ENCODE peak calls at places on chromosomes 16 and 17, in ten cellular contexts. One of them, this sample, is unnamed.

GRCh38 chr17:49952912-49953497 is 16.0 kb upstream of the DLX4 start:
- DNase-seq in endodermal cell: no peak
- DNase-seq in lower leg skin: no peak
- DNase-seq in tibial artery: no peak
- DNase-seq in GM18507: no peak
- DNase-seq in stimulated activated naive CD4-positive, alpha-beta T cell treated with Interleukin-2 at 50 U/mL for 16 hours: no peak
- DNase-seq in HuH-7.5: no peak
- DNase-seq in thoracic aorta: no peak
- DNase-seq in A549: no peak
- DNase-seq in kidney epithelial cell: no peak
- DNase-seq in this sample: no peak

GRCh38 chr17:76793775-76794174 is 55.9 kb downstream of the MFSD11 start:
- DNase-seq in tibial artery: no peak
- DNase-seq in A549: peak; percentile 80
- DNase-seq in HuH-7.5: peak; percentile 28
- DNase-seq in GM18507: no peak
- DNase-seq in kidney epithelial cell: no peak
- DNase-seq in thoracic aorta: no peak
- DNase-seq in lower leg skin: no peak
- DNase-seq in stimulated activated naive CD4-positive, alpha-beta T cell treated with Interleukin-2 at 50 U/mL for 16 hours: no peak
- DNase-seq in endodermal cell: peak; percentile 80
- DNase-seq in this sample: peak; percentile 82

GRCh38 chr17:35799942-35800341 is 4.5 kb upstream of the MMP28 start:
- DNase-seq in HuH-7.5: no peak
- DNase-seq in endodermal cell: no peak
- DNase-seq in stimulated activated naive CD4-positive, alpha-beta T cell treated with Interleukin-2 at 50 U/mL for 16 hours: no peak
- DNase-seq in lower leg skin: no peak
- DNase-seq in GM18507: no peak
- DNase-seq in kidney epithelial cell: no peak
- DNase-seq in tibial artery: peak; percentile 90
- DNase-seq in A549: peak; percentile 50
- DNase-seq in thoracic aorta: no peak
- DNase-seq in this sample: no peak

GRCh38 chr17:3729881-3730280 is 6.2 kb downstream of the HASPIN start:
- DNase-seq in kidney epithelial cell: no peak
- DNase-seq in tibial artery: no peak
- DNase-seq in thoracic aorta: no peak
- DNase-seq in lower leg skin: no peak
- DNase-seq in GM18507: no peak
- DNase-seq in endodermal cell: no peak
- DNase-seq in stimulated activated naive CD4-positive, alpha-beta T cell treated with Interleukin-2 at 50 U/mL for 16 hours: no peak
- DNase-seq in A549: no peak
- DNase-seq in HuH-7.5: no peak
- DNase-seq in this sample: no peak

GRCh38 chr17:21076242-21076641 is 33.4 kb upstream of the USP22 start:
- DNase-seq in tibial artery: no peak
- DNase-seq in A549: no peak
- DNase-seq in GM18507: no peak
- DNase-seq in endodermal cell: no peak
- DNase-seq in stimulated activated naive CD4-positive, alpha-beta T cell treated with Interleukin-2 at 50 U/mL for 16 hours: no peak
- DNase-seq in thoracic aorta: no peak
- DNase-seq in HuH-7.5: no peak
- DNase-seq in kidney epithelial cell: no peak
- DNase-seq in lower leg skin: no peak
- DNase-seq in this sample: no peak

GRCh38 chr17:64153565-64153964 is 23.6 kb upstream of the ERN1 start:
- DNase-seq in thoracic aorta: no peak
- DNase-seq in endodermal cell: peak; percentile 13
- DNase-seq in kidney epithelial cell: no peak
- DNase-seq in GM18507: no peak
- DNase-seq in A549: no peak
- DNase-seq in HuH-7.5: no peak
- DNase-seq in lower leg skin: no peak
- DNase-seq in stimulated activated naive CD4-positive, alpha-beta T cell treated with Interleukin-2 at 50 U/mL for 16 hours: no peak
- DNase-seq in tibial artery: no peak
- DNase-seq in this sample: no peak

GRCh38 chr16:86389566-86390328 is 120.6 kb upstream of the FOXF1 start:
- DNase-seq in thoracic aorta: no peak
- DNase-seq in kidney epithelial cell: no peak
- DNase-seq in A549: no peak
- DNase-seq in endodermal cell: no peak
- DNase-seq in HuH-7.5: no peak
- DNase-seq in stimulated activated naive CD4-positive, alpha-beta T cell treated with Interleukin-2 at 50 U/mL for 16 hours: no peak
- DNase-seq in lower leg skin: no peak
- DNase-seq in GM18507: no peak
- DNase-seq in tibial artery: no peak
- DNase-seq in this sample: no peak

GRCh38 chr16:68255712-68256111 is 8.6 kb upstream of the SLC7A6 start:
- DNase-seq in thoracic aorta: no peak
- DNase-seq in kidney epithelial cell: no peak
- DNase-seq in tibial artery: no peak
- DNase-seq in A549: no peak
- DNase-seq in lower leg skin: no peak
- DNase-seq in HuH-7.5: no peak
- DNase-seq in GM18507: no peak
- DNase-seq in stimulated activated naive CD4-positive, alpha-beta T cell treated with Interleukin-2 at 50 U/mL for 16 hours: no peak
- DNase-seq in endodermal cell: no peak
- DNase-seq in this sample: no peak

GRCh38 chr16:87025681-87026080 is 291.5 kb downstream of the C16orf95 start:
- DNase-seq in HuH-7.5: no peak
- DNase-seq in GM18507: no peak
- DNase-seq in tibial artery: no peak
- DNase-seq in stimulated activated naive CD4-positive, alpha-beta T cell treated with Interleukin-2 at 50 U/mL for 16 hours: no peak
- DNase-seq in endodermal cell: no peak
- DNase-seq in lower leg skin: no peak
- DNase-seq in thoracic aorta: no peak
- DNase-seq in kidney epithelial cell: no peak
- DNase-seq in A549: no peak
- DNase-seq in this sample: no peak

GRCh38 chr17:57597531-57598453 is 147.3 kb downstream of the CCDC182 start:
- DNase-seq in stimulated activated naive CD4-positive, alpha-beta T cell treated with Interleukin-2 at 50 U/mL for 16 hours: no peak
- DNase-seq in kidney epithelial cell: no peak
- DNase-seq in thoracic aorta: no peak
- DNase-seq in lower leg skin: peak; percentile 45
- DNase-seq in endodermal cell: peak; percentile 95
- DNase-seq in A549: peak; percentile 82
- DNase-seq in tibial artery: no peak
- DNase-seq in HuH-7.5: peak; percentile 82
- DNase-seq in GM18507: no peak
- DNase-seq in this sample: peak; percentile 59

GRCh38 chr17:79633154-79633553 is 22.3 kb upstream of the RBFOX3 start:
- DNase-seq in kidney epithelial cell: no peak
- DNase-seq in tibial artery: peak; percentile 60
- DNase-seq in stimulated activated naive CD4-positive, alpha-beta T cell treated with Interleukin-2 at 50 U/mL for 16 hours: no peak
- DNase-seq in GM18507: no peak
- DNase-seq in thoracic aorta: no peak
- DNase-seq in HuH-7.5: no peak
- DNase-seq in endodermal cell: peak; percentile 38
- DNase-seq in lower leg skin: no peak
- DNase-seq in A549: no peak
- DNase-seq in this sample: no peak

GRCh38 chr16:49700222-49700927 is 155.5 kb downstream of the ZNF423 start:
- DNase-seq in HuH-7.5: no peak
- DNase-seq in A549: no peak
- DNase-seq in GM18507: no peak
- DNase-seq in stimulated activated naive CD4-positive, alpha-beta T cell treated with Interleukin-2 at 50 U/mL for 16 hours: no peak
- DNase-seq in kidney epithelial cell: no peak
- DNase-seq in lower leg skin: peak; percentile 41
- DNase-seq in tibial artery: peak; percentile 77
- DNase-seq in endodermal cell: peak; percentile 79
- DNase-seq in thoracic aorta: no peak
- DNase-seq in this sample: no peak

GRCh38 chr16:72895951-72896350 is 152.0 kb downstream of the ZFHX3 start:
- DNase-seq in HuH-7.5: no peak
- DNase-seq in lower leg skin: no peak
- DNase-seq in GM18507: no peak
- DNase-seq in thoracic aorta: no peak
- DNase-seq in A549: no peak
- DNase-seq in tibial artery: peak; percentile 68
- DNase-seq in stimulated activated naive CD4-positive, alpha-beta T cell treated with Interleukin-2 at 50 U/mL for 16 hours: no peak
- DNase-seq in endodermal cell: no peak
- DNase-seq in kidney epithelial cell: no peak
- DNase-seq in this sample: no peak

GRCh38 chr17:78313735-78314648 is 45.9 kb downstream of the SOCS3 start:
- DNase-seq in kidney epithelial cell: no peak
- DNase-seq in tibial artery: peak; percentile 85
- DNase-seq in endodermal cell: peak; percentile 98
- DNase-seq in thoracic aorta: no peak
- DNase-seq in HuH-7.5: peak; percentile 87
- DNase-seq in GM18507: no peak
- DNase-seq in stimulated activated naive CD4-positive, alpha-beta T cell treated with Interleukin-2 at 50 U/mL for 16 hours: peak; percentile 49
- DNase-seq in A549: peak; percentile 95
- DNase-seq in lower leg skin: no peak
- DNase-seq in this sample: peak; percentile 70

GRCh38 chr17:46772013-46772878 is 46.2 kb downstream of the WNT3 start:
- DNase-seq in thoracic aorta: no peak
- DNase-seq in GM18507: no peak
- DNase-seq in HuH-7.5: peak; percentile 63
- DNase-seq in A549: peak; percentile 67
- DNase-seq in endodermal cell: peak; percentile 97
- DNase-seq in lower leg skin: no peak
- DNase-seq in stimulated activated naive CD4-positive, alpha-beta T cell treated with Interleukin-2 at 50 U/mL for 16 hours: peak; percentile 10
- DNase-seq in tibial artery: peak; percentile 60
- DNase-seq in kidney epithelial cell: no peak
- DNase-seq in this sample: no peak

GRCh38 chr17:80465316-80465974 is 11.0 kb downstream of the NPTX1 start:
- DNase-seq in lower leg skin: no peak
- DNase-seq in GM18507: no peak
- DNase-seq in endodermal cell: no peak
- DNase-seq in thoracic aorta: no peak
- DNase-seq in tibial artery: no peak
- DNase-seq in HuH-7.5: no peak
- DNase-seq in kidney epithelial cell: no peak
- DNase-seq in A549: no peak
- DNase-seq in stimulated activated naive CD4-positive, alpha-beta T cell treated with Interleukin-2 at 50 U/mL for 16 hours: no peak
- DNase-seq in this sample: no peak

GRCh38 chr16:4682616-4683254 is 10.6 kb upstream of the NUDT16L1 start:
- DNase-seq in endodermal cell: peak; percentile 93
- DNase-seq in tibial artery: no peak
- DNase-seq in lower leg skin: no peak
- DNase-seq in GM18507: no peak
- DNase-seq in stimulated activated naive CD4-positive, alpha-beta T cell treated with Interleukin-2 at 50 U/mL for 16 hours: no peak
- DNase-seq in A549: peak; percentile 50
- DNase-seq in thoracic aorta: no peak
- DNase-seq in HuH-7.5: peak; percentile 47
- DNase-seq in kidney epithelial cell: no peak
- DNase-seq in this sample: no peak

GRCh38 chr17:61366715-61367413 is 32.8 kb upstream of the TBX2 start:
- DNase-seq in lower leg skin: no peak
- DNase-seq in kidney epithelial cell: no peak
- DNase-seq in HuH-7.5: no peak
- DNase-seq in A549: no peak
- DNase-seq in stimulated activated naive CD4-positive, alpha-beta T cell treated with Interleukin-2 at 50 U/mL for 16 hours: no peak
- DNase-seq in endodermal cell: peak; percentile 90
- DNase-seq in GM18507: no peak
- DNase-seq in thoracic aorta: no peak
- DNase-seq in tibial artery: no peak
- DNase-seq in this sample: no peak

GRCh38 chr16:65975049-65975708 is 391.3 kb upstream of the CDH5 start:
- DNase-seq in GM18507: no peak
- DNase-seq in stimulated activated naive CD4-positive, alpha-beta T cell treated with Interleukin-2 at 50 U/mL for 16 hours: no peak
- DNase-seq in HuH-7.5: no peak
- DNase-seq in endodermal cell: peak; percentile 65
- DNase-seq in thoracic aorta: no peak
- DNase-seq in A549: peak; percentile 66
- DNase-seq in lower leg skin: no peak
- DNase-seq in kidney epithelial cell: peak; percentile 49
- DNase-seq in tibial artery: no peak
- DNase-seq in this sample: peak; percentile 53

GRCh38 chr16:31880322-31880979 is 6.8 kb downstream of the ZNF267 start:
- DNase-seq in tibial artery: no peak
- DNase-seq in endodermal cell: no peak
- DNase-seq in lower leg skin: no peak
- DNase-seq in A549: no peak
- DNase-seq in HuH-7.5: no peak
- DNase-seq in GM18507: no peak
- DNase-seq in thoracic aorta: no peak
- DNase-seq in stimulated activated naive CD4-positive, alpha-beta T cell treated with Interleukin-2 at 50 U/mL for 16 hours: peak; percentile 37
- DNase-seq in kidney epithelial cell: no peak
- DNase-seq in this sample: no peak

GRCh38 chr17:33487187-33487586 is 194.1 kb upstream of the ASIC2 start:
- DNase-seq in GM18507: no peak
- DNase-seq in endodermal cell: no peak
- DNase-seq in kidney epithelial cell: no peak
- DNase-seq in thoracic aorta: no peak
- DNase-seq in lower leg skin: no peak
- DNase-seq in A549: no peak
- DNase-seq in stimulated activated naive CD4-positive, alpha-beta T cell treated with Interleukin-2 at 50 U/mL for 16 hours: no peak
- DNase-seq in tibial artery: no peak
- DNase-seq in HuH-7.5: no peak
- DNase-seq in this sample: no peak

GRCh38 chr16:79647586-79647985 is 47.0 kb upstream of the MAF start:
- DNase-seq in kidney epithelial cell: no peak
- DNase-seq in A549: no peak
- DNase-seq in GM18507: no peak
- DNase-seq in lower leg skin: no peak
- DNase-seq in stimulated activated naive CD4-positive, alpha-beta T cell treated with Interleukin-2 at 50 U/mL for 16 hours: no peak
- DNase-seq in endodermal cell: no peak
- DNase-seq in thoracic aorta: no peak
- DNase-seq in HuH-7.5: no peak
- DNase-seq in tibial artery: no peak
- DNase-seq in this sample: no peak

GRCh38 chr17:30819941-30820705 is 4.4 kb downstream of the CRLF3 start:
- DNase-seq in endodermal cell: no peak
- DNase-seq in GM18507: no peak
- DNase-seq in HuH-7.5: no peak
- DNase-seq in tibial artery: no peak
- DNase-seq in lower leg skin: no peak
- DNase-seq in A549: no peak
- DNase-seq in kidney epithelial cell: no peak
- DNase-seq in stimulated activated naive CD4-positive, alpha-beta T cell treated with Interleukin-2 at 50 U/mL for 16 hours: no peak
- DNase-seq in thoracic aorta: no peak
- DNase-seq in this sample: no peak

GRCh38 chr16:77037696-77038347 is 153.2 kb upstream of the MON1B start:
- DNase-seq in kidney epithelial cell: no peak
- DNase-seq in tibial artery: no peak
- DNase-seq in thoracic aorta: no peak
- DNase-seq in HuH-7.5: no peak
- DNase-seq in stimulated activated naive CD4-positive, alpha-beta T cell treated with Interleukin-2 at 50 U/mL for 16 hours: no peak
- DNase-seq in A549: no peak
- DNase-seq in endodermal cell: peak; percentile 50
- DNase-seq in GM18507: no peak
- DNase-seq in lower leg skin: no peak
- DNase-seq in this sample: no peak

GRCh38 chr16:76926595-76926994 is 264.4 kb upstream of the MON1B start:
- DNase-seq in tibial artery: no peak
- DNase-seq in stimulated activated naive CD4-positive, alpha-beta T cell treated with Interleukin-2 at 50 U/mL for 16 hours: no peak
- DNase-seq in lower leg skin: no peak
- DNase-seq in GM18507: no peak
- DNase-seq in endodermal cell: no peak
- DNase-seq in thoracic aorta: no peak
- DNase-seq in kidney epithelial cell: no peak
- DNase-seq in A549: no peak
- DNase-seq in HuH-7.5: no peak
- DNase-seq in this sample: no peak

GRCh38 chr17:78771758-78772382 is 10.2 kb downstream of the CYTH1 start:
- DNase-seq in kidney epithelial cell: no peak
- DNase-seq in thoracic aorta: no peak
- DNase-seq in A549: no peak
- DNase-seq in HuH-7.5: no peak
- DNase-seq in tibial artery: no peak
- DNase-seq in endodermal cell: no peak
- DNase-seq in GM18507: no peak
- DNase-seq in stimulated activated naive CD4-positive, alpha-beta T cell treated with Interleukin-2 at 50 U/mL for 16 hours: no peak
- DNase-seq in lower leg skin: no peak
- DNase-seq in this sample: no peak

GRCh38 chr16:55058576-55058975 is 127.9 kb downstream of the IRX5 start:
- DNase-seq in HuH-7.5: no peak
- DNase-seq in stimulated activated naive CD4-positive, alpha-beta T cell treated with Interleukin-2 at 50 U/mL for 16 hours: no peak
- DNase-seq in thoracic aorta: no peak
- DNase-seq in tibial artery: peak; percentile 25
- DNase-seq in GM18507: no peak
- DNase-seq in lower leg skin: no peak
- DNase-seq in kidney epithelial cell: no peak
- DNase-seq in endodermal cell: no peak
- DNase-seq in A549: no peak
- DNase-seq in this sample: no peak

GRCh38 chr16:50667497-50668367 is 13.4 kb downstream of the SNX20 start:
- DNase-seq in kidney epithelial cell: no peak
- DNase-seq in tibial artery: no peak
- DNase-seq in stimulated activated naive CD4-positive, alpha-beta T cell treated with Interleukin-2 at 50 U/mL for 16 hours: no peak
- DNase-seq in GM18507: no peak
- DNase-seq in HuH-7.5: no peak
- DNase-seq in lower leg skin: no peak
- DNase-seq in endodermal cell: peak; percentile 56
- DNase-seq in thoracic aorta: no peak
- DNase-seq in A549: no peak
- DNase-seq in this sample: no peak

This sample was measured in Karpas-422.